ENCODE peak calls at places on chromosomes 2 and 18, in five cellular contexts. N is tibial nerve, Q is endothelial cell, F is AG04450, G is GM10248. P is an unnamed sample.

GRCh38 chr2:169012812-169013627 is 18.1 kb downstream of the ABCB11 start:
- DNase-seq in N (no peak), Q (no peak), F (no peak), G (no peak), P (no peak)

GRCh38 chr2:119233326-119234020 is 9.8 kb downstream of the STEAP3 start:
- DNase-seq in N (no peak), Q (no peak), F (no peak), G (peak; percentile 64), P (no peak)

GRCh38 chr18:58937204-58937603 is 72.5 kb downstream of the ZNF532 start:
- DNase-seq in N (no peak), Q (no peak), F (no peak), G (no peak), P (no peak)

GRCh38 chr2:24083567-24084385 is 858 bp downstream of the TP53I3 start:
- DNase-seq in N (no peak), Q (no peak), F (peak; percentile 66), G (peak; percentile 88), P (no peak)

GRCh38 chr18:22637787-22638186 is 220.1 kb upstream of the CTAGE1 start:
- DNase-seq in N (no peak), Q (no peak), F (peak; percentile 43), G (no peak), P (no peak)

GRCh38 chr18:58898427-58898826 is 33.8 kb downstream of the ZNF532 start:
- DNase-seq in N (no peak), Q (no peak), F (no peak), G (no peak), P (no peak)

GRCh38 chr2:15890936-15891905 is 49.1 kb upstream of the MYCN start:
- DNase-seq in N (no peak), Q (peak; percentile 39), F (no peak), G (no peak), P (no peak)

GRCh38 chr2:216113572-216113971 is 4.4 kb downstream of the XRCC5 start:
- DNase-seq in N (no peak), Q (no peak), F (no peak), G (peak; percentile 39), P (no peak)

GRCh38 chr2:3738454-3738853 is 35.1 kb downstream of the DCDC2C start:
- DNase-seq in N (no peak), Q (peak; percentile 45), F (no peak), G (no peak), P (no peak)

GRCh38 chr2:797556-797955 is 120.3 kb upstream of the TMEM18 start:
- DNase-seq in N (no peak), Q (no peak), F (no peak), G (no peak), P (no peak)

GRCh38 chr2:216463148-216463547 is 35.5 kb upstream of the RPL37A start:
- DNase-seq in N (no peak), Q (no peak), F (no peak), G (no peak), P (no peak)

GRCh38 chr18:62610509-62611394 is 87.9 kb downstream of the ZCCHC2 start:
- DNase-seq in N (no peak), Q (no peak), F (no peak), G (no peak), P (no peak)

GRCh38 chr2:135727968-135728728 is 13.5 kb upstream of the UBXN4 start:
- DNase-seq in N (no peak), Q (no peak), F (no peak), G (no peak), P (no peak)

GRCh38 chr2:33391582-33392255 is 84.7 kb upstream of the RASGRP3 start:
- DNase-seq in N (no peak), Q (no peak), F (peak; percentile 43), G (no peak), P (no peak)

GRCh38 chr18:49161627-49162026 is 210.9 kb upstream of the SMAD7 start:
- DNase-seq in N (no peak), Q (no peak), F (peak; percentile 23), G (peak; percentile 41), P (no peak)

GRCh38 chr2:23595601-23596251 is 210.7 kb downstream of the KLHL29 start:
- DNase-seq in N (no peak), Q (peak; percentile 25), F (no peak), G (no peak), P (no peak)

GRCh38 chr2:96856776-96857673 is 791 bp downstream of the ANKRD39 start:
- DNase-seq in N (no peak), Q (no peak), F (no peak), G (no peak), P (peak; percentile 38)

GRCh38 chr18:31243740-31244512 is 74.0 kb upstream of the DSG1 start:
- DNase-seq in N (no peak), Q (peak; percentile 34), F (no peak), G (no peak), P (no peak)

GRCh38 chr2:235511187-235511661 is 17.4 kb downstream of the AGAP1 start:
- DNase-seq in N (no peak), Q (no peak), F (peak; percentile 48), G (no peak), P (no peak)

GRCh38 chr18:73614812-73615211 is 532.8 kb downstream of the FBXO15 start:
- DNase-seq in N (no peak), Q (no peak), F (peak; percentile 63), G (no peak), P (no peak)

GRCh38 chr2:26768759-26769500 is 4.8 kb downstream of the SLC35F6 start:
- DNase-seq in N (peak; percentile 82), Q (no peak), F (no peak), G (no peak), P (no peak)

GRCh38 chr2:47237375-47238357 is 82.6 kb upstream of the STPG4 start:
- DNase-seq in N (peak; percentile 17), Q (no peak), F (no peak), G (no peak), P (no peak)

GRCh38 chr18:11136241-11136640 is 13.1 kb downstream of the PIEZO2 start:
- DNase-seq in N (no peak), Q (no peak), F (no peak), G (no peak), P (no peak)

GRCh38 chr2:119486196-119486827 is 38.0 kb downstream of the SCTR start:
- DNase-seq in N (no peak), Q (no peak), F (no peak), G (no peak), P (no peak)

GRCh38 chr2:202377308-202377736 is 1.2 kb downstream of the BMPR2 start:
- DNase-seq in N (peak; percentile 24), Q (peak; percentile 41), F (no peak), G (no peak), P (peak; percentile 50)

GRCh38 chr2:159712929-159713575 is 746 bp downstream of the MARCHF7 start:
- DNase-seq in N (no peak), Q (no peak), F (no peak), G (no peak), P (no peak)

GRCh38 chr2:81895620-81896245 is 1591.2 kb upstream of the LRRTM1 start:
- DNase-seq in N (no peak), Q (no peak), F (no peak), G (no peak), P (no peak)

GRCh38 chr2:219887870-219888269 is 260.4 kb downstream of the SLC4A3 start:
- DNase-seq in N (no peak), Q (no peak), F (no peak), G (no peak), P (no peak)

GRCh38 chr18:24322594-24323136 is 75.0 kb downstream of the OSBPL1A start:
- DNase-seq in N (no peak), Q (no peak), F (no peak), G (no peak), P (no peak)

GRCh38 chr2:132420776-132421175 is 4.2 kb downstream of the GPR39 start:
- DNase-seq in N (no peak), Q (no peak), F (no peak), G (no peak), P (no peak)

GRCh38 chr18:76380791-76381405 is 114.1 kb downstream of the ZNF516 start:
- DNase-seq in N (no peak), Q (peak; percentile 82), F (no peak), G (no peak), P (no peak)

GRCh38 chr2:223262946-223263345 is 211.0 kb downstream of the KCNE4 start:
- DNase-seq in N (no peak), Q (no peak), F (no peak), G (no peak), P (no peak)
- TF ChIP-seq CTCF in N (no peak), Q (no peak), F (no peak), G (no peak), P (no peak)

GRCh38 chr18:36867056-36867455 is 38.1 kb downstream of the KIAA1328 start:
- DNase-seq in N (no peak), Q (no peak), F (no peak), G (no peak), P (no peak)

GRCh38 chr18:36871801-36872200 is 42.9 kb downstream of the KIAA1328 start:
- DNase-seq in N (no peak), Q (no peak), F (no peak), G (no peak), P (no peak)

GRCh38 chr18:36872329-36872728 is 43.4 kb downstream of the KIAA1328 start:
- DNase-seq in N (no peak), Q (no peak), F (no peak), G (no peak), P (no peak)
- TF ChIP-seq CTCF in N (no peak), Q (no peak), F (no peak), G (no peak), P (no peak)

DNA sequence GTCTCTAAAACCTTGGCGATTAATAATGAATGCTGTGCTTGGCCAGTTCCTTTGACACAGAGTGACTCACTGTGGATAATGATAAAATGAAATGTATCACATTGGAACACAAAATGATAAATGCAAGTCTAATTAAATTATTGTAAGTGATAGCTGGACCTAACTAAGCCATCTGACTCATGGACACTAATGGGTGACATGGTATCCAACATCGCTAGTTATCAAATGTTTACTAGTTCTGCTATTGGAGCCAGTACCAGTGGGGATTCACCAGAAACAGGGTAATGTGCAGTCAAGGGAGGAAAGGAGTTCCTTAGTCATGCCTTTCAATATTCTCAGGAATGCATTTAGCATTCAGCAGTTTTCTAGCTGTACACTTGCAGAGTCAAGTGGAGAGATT is 736.3 kb upstream of the ACVR2A start:
- DNase-seq in N (no peak), Q (no peak), F (no peak), G (no peak), P (no peak)
- TF ChIP-seq CTCF in N (no peak), Q (no peak), F (no peak), G (no peak), P (no peak)

DNA sequence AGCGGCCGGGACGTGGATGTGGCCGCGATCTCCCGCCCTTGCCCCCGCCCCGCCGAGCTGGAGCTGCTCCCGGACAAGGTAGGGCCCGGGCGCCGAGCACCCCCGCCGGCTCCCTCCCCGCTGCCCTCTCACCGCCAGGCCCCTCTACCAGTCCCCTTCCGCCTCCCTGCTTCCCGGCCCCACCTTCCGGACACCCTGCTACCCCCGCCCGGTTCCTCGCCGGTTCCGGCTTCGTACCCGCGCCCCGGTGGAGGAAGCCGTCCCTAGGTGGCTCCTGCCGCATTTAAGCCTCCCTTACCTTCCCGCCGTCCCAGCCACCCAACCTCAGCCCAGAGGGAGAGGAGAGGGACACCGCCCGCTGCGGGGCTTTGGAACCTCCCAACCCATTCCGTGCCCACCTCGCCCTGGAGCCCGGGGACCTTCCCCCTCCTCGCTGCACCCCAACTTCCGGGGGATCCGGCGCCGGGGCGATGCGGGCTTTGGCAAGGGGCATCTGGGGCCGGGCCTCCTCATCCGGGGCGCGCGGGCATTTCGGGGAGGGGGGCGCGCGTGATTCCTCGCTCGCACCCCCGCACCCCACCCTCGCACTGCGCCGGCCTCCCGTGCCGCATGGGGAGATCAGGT is 475 bp downstream of the B3GNT2 start:
- DNase-seq in N (no peak), Q (peak; percentile 66), F (no peak), G (peak; percentile 50), P (peak; percentile 33)
- TF ChIP-seq CTCF in N (no peak), Q (no peak), F (no peak), G (no peak), P (no peak)

P was measured in CD8-positive, alpha-beta T cell.